ENCODE peak calls at places on chromosome 18, in four cellular contexts. P is ascending aorta, G is esophagus squamous epithelium, W is neural crest cell. S is an unnamed sample.

GRCh38 chr18:12038661-12039417 is 54.8 kb upstream of the ANKRD62 start:
- DNase-seq in P (peak), G (no peak), W (peak), S (peak)

GRCh38 chr18:48106976-48107781 is 176.7 kb upstream of the SMAD2 start:
- DNase-seq in P (no peak), G (no peak), W (no peak), S (no peak)

GRCh38 chr18:28030458-28030857 is 146.5 kb downstream of the CDH2 start:
- DNase-seq in G (no peak), W (no peak), P (no peak), S (no peak)

GRCh38 chr18:59604877-59605276 is 92.3 kb downstream of the CCBE1 start:
- DNase-seq in W (no peak), G (no peak), P (no peak), S (no peak)

GRCh38 chr18:73244411-73244810 is 376.6 kb upstream of the NETO1 start:
- DNase-seq in W (no peak), P (no peak), G (no peak), S (no peak)

GRCh38 chr18:73564073-73564472 is 583.6 kb downstream of the FBXO15 start:
- DNase-seq in W (no peak), P (no peak), G (no peak), S (no peak)

GRCh38 chr18:4994710-4995109 is 202.3 kb downstream of the AKAIN1 start:
- DNase-seq in W (no peak), G (no peak), P (no peak), S (no peak)

GRCh38 chr18:58847383-58848071 is 17.1 kb upstream of the ZNF532 start:
- DNase-seq in P (no peak), W (peak), G (no peak), S (peak)

GRCh38 chr18:58176915-58177717 is 133.1 kb downstream of the NEDD4L start:
- DNase-seq in P (no peak), W (no peak), G (no peak), S (no peak)

GRCh38 chr18:961644-962355 is 57.1 kb downstream of the ADCYAP1 start:
- DNase-seq in G (no peak), W (peak), P (no peak), S (peak)

GRCh38 chr18:44671914-44672313 is 8.8 kb upstream of the SETBP1 start:
- DNase-seq in G (no peak), W (no peak), P (no peak), S (no peak)

DNA sequence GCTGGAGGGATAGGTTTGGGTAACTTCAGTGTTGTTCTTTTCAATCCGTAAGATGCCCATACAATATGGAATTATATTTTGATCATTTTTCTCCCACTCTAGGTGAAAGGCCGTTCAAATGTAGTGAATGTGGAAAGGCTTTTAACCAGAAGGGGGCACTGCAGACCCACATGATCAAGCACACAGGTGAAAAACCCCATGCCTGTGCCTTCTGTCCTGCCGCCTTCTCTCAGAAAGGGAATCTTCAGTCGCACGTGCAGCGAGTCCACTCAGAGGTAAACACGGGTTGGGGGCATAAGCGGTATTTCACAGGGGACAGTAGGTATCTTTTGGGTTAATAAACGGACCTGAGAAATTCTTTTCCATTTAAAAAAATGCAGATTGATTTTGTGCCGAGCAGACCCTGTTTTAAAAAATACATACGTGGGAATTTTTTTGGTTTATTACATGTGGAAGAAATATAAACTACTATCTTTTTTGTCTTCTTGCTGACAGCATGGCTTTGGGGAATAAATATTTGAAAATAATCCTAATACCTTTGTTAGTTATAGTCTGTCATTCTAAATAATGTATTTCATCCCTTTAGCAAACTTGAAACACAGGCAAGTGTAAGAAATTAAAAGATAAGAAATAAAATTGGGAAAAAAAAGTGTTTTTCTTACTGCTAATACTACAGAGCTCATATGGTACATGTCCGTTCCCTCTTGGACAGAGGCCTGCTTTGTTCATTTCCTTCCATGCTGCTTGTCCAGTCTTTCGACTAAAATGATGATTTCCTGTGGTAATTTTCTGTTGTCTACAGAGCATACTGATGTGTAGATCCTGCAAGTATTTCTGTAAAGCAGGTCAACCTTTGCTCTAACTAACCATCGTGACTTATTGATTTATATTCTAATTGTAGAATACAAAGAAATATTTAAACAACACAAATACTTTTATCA is 53.3 kb downstream of the ZNF236 start:
- DNase-seq in P (no peak), W (peak), G (no peak), S (peak)
- TF ChIP-seq CTCF in P (no peak), W (peak), G (peak), S (peak)

GRCh38 chr18:76475450-76476203 is 19.4 kb downstream of the ZNF516 start:
- DNase-seq in P (no peak), W (no peak), G (no peak), S (no peak)
- TF ChIP-seq CTCF in P (no peak), W (no peak), G (no peak), S (no peak)

GRCh38 chr18:50356036-50356945 is 18.6 kb upstream of the SKA1 start:
- DNase-seq in W (no peak), P (no peak), G (no peak), S (no peak)
- TF ChIP-seq CTCF in W (no peak), P (no peak), G (no peak), S (no peak)

DNA sequence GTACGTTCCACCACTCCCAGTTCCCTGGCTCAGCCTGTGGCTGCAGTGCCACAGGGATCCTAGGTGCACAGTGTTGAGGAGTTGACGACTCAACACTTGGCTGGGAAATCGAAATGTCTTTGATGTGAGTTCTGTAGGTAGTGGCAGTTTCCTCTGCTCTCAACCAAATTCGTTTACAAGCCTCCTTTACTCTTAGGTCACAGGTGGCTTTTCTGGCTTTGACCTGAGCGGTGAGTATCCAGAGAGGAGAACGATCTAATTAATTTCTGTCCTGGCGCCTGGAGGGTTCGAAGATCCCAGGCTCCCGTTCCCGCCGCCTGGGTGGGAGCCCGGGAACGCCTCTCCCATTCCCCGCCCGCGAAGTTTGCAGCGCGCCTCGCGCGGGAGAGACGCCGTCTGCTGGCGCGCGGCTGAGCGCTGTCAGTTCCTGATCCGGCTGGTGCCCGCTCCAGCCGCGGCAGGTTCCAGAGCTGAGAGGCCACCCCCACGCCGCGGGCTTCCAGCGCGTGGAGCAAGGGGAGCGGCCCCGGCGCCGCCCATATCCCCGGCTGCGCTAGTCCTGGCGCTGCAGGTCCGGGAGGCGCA is at the start of gene LAMA3:
- DNase-seq in P (peak), W (peak), G (no peak), S (peak)
- TF ChIP-seq CTCF in P (no peak), W (no peak), G (no peak), S (no peak)

DNA sequence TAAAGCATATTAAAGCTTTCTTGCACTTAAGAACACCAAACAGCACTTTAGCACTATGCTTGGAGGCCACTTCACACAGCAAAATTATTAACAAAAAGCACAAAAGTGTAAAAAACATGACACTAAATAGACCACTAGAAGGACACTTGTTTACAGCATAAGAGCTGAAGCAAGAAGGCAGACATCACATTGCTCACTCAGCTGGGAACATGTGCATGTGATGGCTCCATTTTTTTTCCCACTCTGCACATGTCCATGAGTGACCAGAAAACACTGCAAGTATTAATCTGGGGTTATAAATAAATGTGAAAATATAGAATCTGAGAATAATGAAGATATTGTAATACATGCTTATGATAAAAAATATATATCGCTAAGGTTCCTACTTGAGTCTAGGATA is 103.1 kb upstream of the MAPRE2 start:
- DNase-seq in P (no peak), W (no peak), G (no peak), S (no peak)
- TF ChIP-seq CTCF in P (no peak), W (no peak), G (no peak), S (no peak)

DNA sequence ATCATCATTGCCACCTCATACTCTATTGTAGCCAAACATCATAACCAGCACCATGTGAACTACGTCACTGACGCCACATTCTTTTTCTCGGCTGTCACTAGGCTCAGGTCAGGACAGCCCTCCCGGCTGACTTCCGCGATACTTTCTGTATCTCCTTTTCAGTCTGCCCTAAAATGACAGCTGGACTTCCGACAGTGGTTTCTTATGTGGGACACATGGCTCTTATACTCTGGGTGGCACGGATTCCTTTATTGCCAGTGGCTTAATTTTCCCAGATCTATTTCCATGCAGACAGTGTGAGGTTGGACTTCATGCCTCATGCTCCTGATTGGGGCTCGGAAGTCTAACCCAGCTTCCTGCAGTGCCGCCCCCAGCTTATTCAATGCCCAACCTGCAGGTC is 39.9 kb upstream of the SMIM21 start:
- DNase-seq in P (no peak), W (no peak), G (no peak), S (no peak)
- TF ChIP-seq CTCF in P (no peak), W (no peak), G (no peak), S (no peak)